ENCODE peak calls at places on chromosomes 4 and X, in four cellular contexts. F is HCT116, D is fibroblast of lung, N is neural progenitor cell. Z is an unnamed sample.

GRCh38 chrX:135973025-135973547 is 702 bp downstream of the MMGT1 start:
- DNase-seq in N (no peak), D (peak), F (no peak), Z (peak)

GRCh38 chrX:78708171-78708570 is 39.3 kb upstream of the LPAR4 start:
- DNase-seq in D (peak), F (no peak), N (peak), Z (no peak)

GRCh38 chr4:3402409-3403103 is 39.2 kb upstream of the HGFAC start:
- DNase-seq in F (no peak), D (peak), N (no peak), Z (no peak)

GRCh38 chr4:176840166-176840565 is 47.4 kb upstream of the VEGFC start:
- DNase-seq in D (peak), N (no peak), F (no peak), Z (no peak)

GRCh38 chr4:4377191-4377590 is 9.7 kb upstream of the NSG1 start:
- DNase-seq in D (no peak), F (no peak), N (no peak), Z (no peak)

GRCh38 chrX:35406386-35406785 is 391.8 kb upstream of the MAGEB16 start:
- DNase-seq in N (no peak), D (no peak), F (no peak), Z (no peak)

GRCh38 chr4:2320746-2321145 is 58.8 kb upstream of the MXD4 start:
- DNase-seq in N (no peak), D (no peak), F (no peak), Z (no peak)

GRCh38 chrX:22486326-22486725 is 213.6 kb downstream of the CBLL2 start:
- DNase-seq in D (no peak), N (no peak), F (no peak), Z (no peak)

GRCh38 chr4:168854216-168854921 is 155.7 kb downstream of the CBR4 start:
- DNase-seq in F (no peak), N (no peak), D (no peak), Z (no peak)

GRCh38 chr4:70722199-70722791 is 531 bp downstream of the RUFY3 start:
- DNase-seq in D (peak), N (no peak), F (no peak), Z (no peak)

GRCh38 chr4:146998157-146998556 is 52.5 kb upstream of the TTC29 start:
- DNase-seq in N (no peak), D (no peak), F (no peak), Z (peak)

GRCh38 chrX:12138366-12139313 is at the start of gene FRMPD4:
- DNase-seq in D (no peak), N (peak), F (no peak), Z (no peak)
- H2AFZ ChIP-seq in D (peak), N (peak), F (no peak), Z (no peak)

GRCh38 chrX:23773601-23774175 is 9.3 kb upstream of the SAT1 start:
- DNase-seq in F (no peak), D (no peak), N (no peak), Z (peak)
- H3K9ac ChIP-seq in F (no peak), D (no peak), N (no peak), Z (peak)

GRCh38 chr4:8191136-8191747 is 7.8 kb upstream of the SH3TC1 start:
- DNase-seq in D (peak), F (peak), N (no peak), Z (peak)

GRCh38 chr4:8195431-8195830 is 3.7 kb upstream of the SH3TC1 start:
- DNase-seq in D (no peak), F (no peak), N (no peak), Z (no peak)

GRCh38 chr4:8195841-8196460 is 3.1 kb upstream of the SH3TC1 start:
- DNase-seq in F (no peak), N (no peak), D (no peak), Z (no peak)

GRCh38 chr4:8194306-8195242 is 4.5 kb upstream of the SH3TC1 start:
- DNase-seq in N (no peak), F (no peak), D (no peak), Z (no peak)

DNA sequence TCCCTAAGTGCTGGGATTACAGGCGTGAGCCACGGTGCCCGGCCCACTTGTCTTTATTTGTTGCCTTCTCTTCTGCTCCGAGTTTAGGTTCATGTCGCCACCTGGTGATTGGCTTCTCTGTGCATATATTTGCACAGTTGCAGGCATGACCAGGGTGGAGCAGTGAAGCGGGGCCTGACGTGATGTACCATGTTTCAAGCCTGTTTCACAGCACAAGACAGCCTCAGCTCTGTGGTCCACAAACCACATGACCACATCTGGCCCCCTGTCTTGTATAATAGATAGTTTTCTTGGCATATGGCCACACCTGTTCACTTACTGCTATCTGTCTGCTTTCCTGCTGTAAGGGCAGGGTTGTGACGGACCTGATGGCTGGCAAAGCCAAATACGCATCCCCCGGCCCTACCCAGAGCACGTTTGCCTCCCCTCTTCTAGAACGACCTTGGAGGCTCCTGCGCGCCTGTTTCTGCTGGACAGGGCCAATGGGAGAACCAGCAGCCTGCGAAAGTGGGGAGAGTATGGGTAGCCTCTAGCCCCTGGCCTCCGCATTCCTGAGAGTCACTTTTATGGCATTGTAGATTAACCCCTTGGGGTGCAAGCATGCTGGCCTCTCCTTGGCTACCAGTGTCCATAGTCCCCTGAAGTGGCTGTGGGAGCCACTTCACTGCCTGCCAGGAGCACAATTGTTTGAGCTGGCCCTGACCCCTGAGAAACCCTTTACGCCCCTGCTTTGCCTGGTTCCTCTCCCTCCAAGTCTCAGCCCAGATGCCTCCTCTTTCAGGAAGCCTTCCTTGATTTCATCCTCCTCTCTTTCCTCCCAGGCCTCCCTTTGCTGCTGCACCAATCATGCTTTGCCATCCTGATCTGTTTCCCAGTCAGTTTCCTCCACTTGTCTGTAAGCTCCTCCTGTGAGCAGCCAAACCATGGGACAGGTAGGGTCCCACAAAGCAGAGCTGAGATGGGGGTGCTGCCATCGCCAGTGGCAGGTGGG is 6.0 kb upstream of the SH3TC1 start:
- DNase-seq in F (peak), D (peak), N (no peak), Z (peak)
- TF ChIP-seq CTCF in F (peak), D (peak), N (peak), Z (peak)

DNA sequence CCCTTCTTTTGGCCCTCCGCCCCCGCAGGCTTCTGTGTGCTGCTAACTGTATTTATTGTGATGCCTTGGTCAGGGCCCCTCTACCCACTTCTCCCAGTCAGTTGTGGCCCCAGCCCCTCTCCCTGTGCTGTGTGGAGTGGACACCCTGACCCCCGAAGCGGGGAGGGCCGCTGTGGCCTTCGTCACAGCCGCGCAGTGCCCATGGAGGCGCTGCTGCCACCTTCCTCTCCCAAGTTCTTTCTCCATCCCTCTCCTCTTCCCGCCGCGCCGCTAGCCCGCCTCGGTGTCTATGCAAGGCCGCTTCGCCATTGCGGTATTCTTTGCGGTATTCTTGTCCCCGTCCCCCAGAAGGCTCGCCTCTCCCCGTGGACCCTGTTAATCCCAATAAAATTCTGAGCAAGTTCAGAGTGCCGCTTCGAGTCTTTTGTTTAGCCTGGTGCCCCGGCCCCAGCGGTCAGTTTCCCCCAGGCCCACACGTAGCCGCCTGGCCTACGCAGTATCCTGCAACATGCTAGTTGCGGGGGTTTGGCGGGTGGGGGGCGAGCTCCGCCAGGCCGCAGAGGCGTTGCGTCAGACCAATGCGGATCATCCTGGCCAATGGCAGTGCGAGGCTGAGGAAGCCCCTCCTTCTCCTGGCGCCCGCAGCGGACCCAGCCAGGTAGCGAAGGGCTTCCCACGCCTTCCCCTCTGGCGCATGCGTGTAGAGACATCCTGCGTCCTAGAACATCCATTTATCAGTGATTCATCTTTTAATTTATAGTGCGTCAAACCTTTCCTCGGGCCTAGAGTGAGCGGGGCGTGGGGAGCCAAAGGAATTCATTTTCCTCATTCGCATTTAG is 5.6 kb upstream of the KANTR start:
- DNase-seq in D (peak), F (no peak), N (peak), Z (no peak)
- H2AFZ ChIP-seq in D (no peak), F (no peak), N (peak), Z (no peak)

GRCh38 chr4:20422398-20422797 is 170.7 kb downstream of the SLIT2 start:
- DNase-seq in F (peak), N (peak), D (peak), Z (peak)
- H3K9ac ChIP-seq in F (no peak), N (no peak), D (no peak), Z (no peak)

DNA sequence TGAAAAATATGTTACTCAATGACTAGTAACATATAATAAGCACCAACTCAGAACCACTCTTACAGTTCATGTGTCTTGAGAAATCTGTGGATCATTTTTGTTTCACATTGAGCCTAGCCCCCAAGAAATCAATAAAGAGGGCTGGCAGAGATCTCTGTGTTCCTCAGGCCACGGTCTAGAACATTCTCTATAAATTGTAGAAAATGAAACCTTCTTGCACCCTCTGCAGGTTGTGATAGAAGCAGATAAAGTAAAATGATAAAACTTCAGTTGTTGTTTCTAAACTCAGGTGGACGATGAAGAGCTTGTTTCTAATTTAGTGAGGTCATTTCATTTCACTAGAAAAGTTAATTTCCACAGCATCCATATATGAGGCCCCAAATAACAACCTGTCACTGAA is 182.7 kb downstream of the KIT start:
- DNase-seq in N (no peak), D (no peak), F (no peak), Z (peak)
- TF ChIP-seq CTCF in N (no peak), D (peak), F (no peak), Z (no peak)